ENCODE peak calls at places on chromosomes 7 and 10, in seven cellular contexts. B, Q, G, X, J, O and K are unnamed samples.
A peak's percentile ranks its signal among the peaks of the same experiment; 100 is the strongest.

GRCh38 chr10:35328404-35329037 is 7.8 kb upstream of the CCNY start:
- DNase-seq in Q (no peak), O (no peak), B (no peak), J (no peak), X (no peak), G (no peak), K (no peak)

GRCh38 chr7:130960208-130960988 is 226.4 kb upstream of the KLF14 start:
- DNase-seq in O (no peak), J (no peak), X (peak; percentile 87), Q (no peak), G (peak; percentile 59), B (peak; percentile 14), K (no peak)

GRCh38 chr7:65798111-65799075 is 74.5 kb upstream of the VKORC1L1 start:
- DNase-seq in X (no peak), Q (no peak), B (no peak), G (no peak), O (no peak), J (no peak), K (no peak)

GRCh38 chr10:80504158-80504811 is 33.4 kb upstream of the SH2D4B start:
- DNase-seq in G (no peak), X (no peak), Q (peak; percentile 39), B (no peak), O (no peak), J (no peak), K (no peak)

GRCh38 chr10:87860156-87860795 is 3.1 kb downstream of the KLLN start:
- DNase-seq in O (peak; percentile 19), B (no peak), J (no peak), Q (no peak), X (no peak), G (peak; percentile 71), K (no peak)

GRCh38 chr10:108230478-108231170 is 1066.1 kb upstream of the SORCS1 start:
- DNase-seq in J (no peak), X (no peak), B (no peak), Q (no peak), O (no peak), G (no peak), K (no peak)

GRCh38 chr7:77771901-77772300 is 26.3 kb downstream of the TMEM60 start:
- DNase-seq in G (no peak), B (no peak), J (no peak), O (no peak), Q (no peak), X (no peak), K (no peak)

GRCh38 chr10:104306897-104307296 is 31.4 kb downstream of the ITPRIP start:
- DNase-seq in O (no peak), B (no peak), Q (no peak), X (no peak), J (peak; percentile 54), G (no peak), K (no peak)

GRCh38 chr7:72087926-72088325 is 324.2 kb downstream of the CALN1 start:
- DNase-seq in Q (no peak), J (no peak), G (no peak), O (no peak), B (no peak), X (no peak), K (no peak)

GRCh38 chr7:1093916-1094508 is 6.1 kb downstream of the GPER1 start:
- DNase-seq in X (no peak), B (no peak), Q (no peak), O (no peak), J (no peak), G (no peak), K (no peak)

GRCh38 chr10:114239117-114239993 is at the start of gene VWA2:
- DNase-seq in J (no peak), X (no peak), Q (peak; percentile 76), G (peak; percentile 38), O (no peak), B (no peak), K (peak; percentile 90)

DNA sequence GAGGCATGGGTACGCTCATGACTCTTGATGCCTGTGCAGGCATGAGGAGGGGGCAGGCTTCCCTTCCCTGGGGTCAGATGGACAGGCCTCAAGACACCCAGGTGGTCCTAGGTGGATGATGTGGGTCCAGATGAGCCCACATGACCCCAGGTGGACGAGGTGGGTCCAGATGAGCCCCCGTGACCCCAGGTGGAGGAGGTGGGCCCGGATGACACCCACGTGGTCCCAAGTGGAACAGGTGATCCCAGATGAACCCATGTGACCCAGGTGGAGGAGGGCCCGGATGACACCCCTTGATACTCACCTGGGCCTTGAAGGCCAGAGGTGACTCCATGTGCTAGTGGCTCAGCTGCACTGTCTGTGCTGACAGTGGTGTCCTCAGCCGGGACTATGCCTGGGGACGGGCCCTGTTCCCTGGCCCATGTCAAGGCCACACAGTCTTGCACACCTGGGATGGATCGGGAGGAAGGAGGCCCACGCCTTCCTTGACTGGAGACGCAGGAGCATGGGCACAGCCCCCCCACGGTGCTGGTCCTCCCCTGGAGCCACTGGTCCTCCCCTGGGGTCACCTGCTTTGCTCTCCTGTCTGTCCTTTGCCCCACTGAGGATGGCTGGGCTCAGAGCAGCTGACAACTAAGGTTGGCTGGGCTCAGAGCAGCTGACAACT is 3.2 kb downstream of the PRAP1 start:
- DNase-seq in O (no peak), B (no peak), J (peak; percentile 54), Q (no peak), X (no peak), G (no peak), K (no peak)
- TF ChIP-seq POLR2A in O (no peak), B (no peak), J (no peak), Q (no peak), X (no peak), G (no peak), K (no peak)

DNA sequence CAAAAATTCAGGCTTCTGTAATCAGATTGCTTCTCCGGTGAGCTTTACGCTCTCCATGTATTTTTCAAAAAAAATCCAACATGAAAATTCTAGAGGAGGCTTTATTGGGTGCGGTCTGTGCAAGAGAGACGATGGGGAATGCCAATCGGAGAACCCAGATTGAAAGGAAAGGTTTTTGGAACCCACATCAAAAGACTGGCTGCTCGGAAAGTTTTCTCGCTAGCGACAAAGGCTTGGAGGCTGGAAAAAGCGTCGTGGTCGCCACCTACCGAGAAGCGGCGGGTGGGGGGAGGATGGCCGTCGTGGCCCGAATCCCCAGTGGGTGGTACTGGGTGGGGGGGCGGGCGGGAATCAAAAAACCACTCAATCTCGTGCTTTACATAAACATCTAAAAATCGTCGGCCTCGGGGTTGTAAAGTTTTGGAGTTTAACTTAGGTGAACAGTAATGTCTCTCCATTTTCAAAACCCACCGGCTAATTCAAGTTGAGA is 1.1 kb upstream of the GTF2I start:
- DNase-seq in J (peak; percentile 79), O (no peak), G (peak; percentile 44), B (no peak), Q (peak; percentile 57), X (no peak), K (no peak)
- TF ChIP-seq CTCF in J (no peak), O (no peak), G (peak; percentile 20), B (no peak), Q (no peak), X (no peak), K (peak; percentile 20)

GRCh38 chr10:21501731-21502370 is 23.6 kb downstream of the SKIDA1 start:
- DNase-seq in G (no peak), B (no peak), Q (no peak), O (no peak), X (no peak), J (no peak), K (no peak)

GRCh38 chr10:21505711-21506278 is 19.7 kb downstream of the SKIDA1 start:
- DNase-seq in Q (no peak), O (no peak), G (no peak), X (no peak), B (no peak), J (no peak), K (no peak)

GRCh38 chr10:21501109-21501508 is 24.4 kb downstream of the SKIDA1 start:
- DNase-seq in O (no peak), Q (no peak), X (no peak), B (no peak), G (no peak), J (no peak), K (no peak)

GRCh38 chr10:21502371-21502765 is 23.1 kb downstream of the SKIDA1 start:
- DNase-seq in O (no peak), G (no peak), X (no peak), J (no peak), Q (no peak), B (no peak), K (no peak)

GRCh38 chr10:21503580-21503979 is 21.9 kb downstream of the SKIDA1 start:
- DNase-seq in X (no peak), B (no peak), G (no peak), O (no peak), J (no peak), Q (no peak), K (no peak)
- H3K4me1 ChIP-seq in X (no peaks in the 10 kb centered on the region), B (peaks cover 10% of the 10 kb centered on the region), G (peaks cover 15% of the 10 kb centered on the region), O (no peaks in the 10 kb centered on the region), J (no peaks in the 10 kb centered on the region), Q (no peaks in the 10 kb centered on the region), K (no peaks in the 10 kb centered on the region)

GRCh38 chr10:102132563-102133372 is at the start of gene PPRC1:
- DNase-seq in B (peak; percentile 99), X (peak; percentile 100), G (peak; percentile 99), Q (peak; percentile 99), O (peak; percentile 98), J (peak; percentile 99), K (peak; percentile 99)
- TF ChIP-seq POLR2A in B (no peak), X (peak; percentile 74), G (peak; percentile 69), Q (no peak), O (peak; percentile 91), J (peak; percentile 37), K (peak; percentile 65)

GRCh38 chr10:60733189-60733815 is 45.0 kb upstream of the CDK1 start:
- DNase-seq in J (no peak), B (no peak), O (no peak), G (peak; percentile 65), X (peak; percentile 39), Q (peak; percentile 78), K (no peak)
- TF ChIP-seq CTCF in J (no peak), B (peak; percentile 57), O (no peak), G (no peak), X (peak; percentile 40), Q (no peak), K (no peak)

DNA sequence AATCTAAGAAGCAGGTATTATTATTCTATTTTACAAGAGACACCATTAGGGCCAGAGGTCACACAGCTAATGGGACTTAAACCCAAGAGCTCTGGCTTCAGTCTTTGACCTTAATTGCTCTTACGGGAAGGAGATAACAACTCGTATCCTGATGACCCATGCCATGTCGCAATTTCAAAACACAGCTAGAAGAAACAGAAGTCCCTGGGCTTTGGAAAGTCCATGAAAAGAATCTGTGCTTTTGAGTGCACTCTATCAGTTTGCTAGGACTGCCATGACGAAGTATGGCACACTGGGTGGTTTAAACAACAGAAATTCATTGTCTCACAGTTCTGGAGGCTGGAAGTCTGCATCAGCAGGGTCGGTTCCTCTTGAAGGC is 247.8 kb upstream of the AOAH start:
- DNase-seq in G (no peak), O (no peak), Q (no peak), J (no peak), B (no peak), X (no peak), K (no peak)
- H3K4me1 ChIP-seq in G (peaks cover 10% of the 10 kb centered on the region), O (no peaks in the 10 kb centered on the region), Q (peaks cover 16% of the 10 kb centered on the region), J (no peaks in the 10 kb centered on the region), B (peaks cover 28% of the 10 kb centered on the region), X (no peaks in the 10 kb centered on the region), K (peaks cover 32% of the 10 kb centered on the region)

GRCh38 chr7:56046728-56047445 is 4.4 kb downstream of the PSPH start:
- DNase-seq in G (no peak), Q (peak; percentile 44), O (no peak), B (no peak), J (no peak), X (no peak), K (no peak)
- TF ChIP-seq POLR2A in G (no peak), Q (no peak), O (no peak), B (no peak), J (no peak), X (no peak), K (no peak)

GRCh38 chr10:109780997-109781396 is 142.3 kb downstream of the XPNPEP1 start:
- DNase-seq in B (no peak), Q (no peak), O (no peak), X (no peak), G (no peak), J (no peak), K (peak; percentile 81)
- TF ChIP-seq CTCF in B (no peak), Q (no peak), O (no peak), X (no peak), G (no peak), J (no peak), K (no peak)